ENCODE peak calls at places on chromosomes 3 and 15, in seven cellular contexts. One of them, this sample, is unnamed.
A peak's percentile ranks its signal among the peaks of the same experiment; 100 is the strongest.

GRCh38 chr3:68088216-68088615 is 433.8 kb upstream of the SUCLG2 start:
- DNase-seq in cardiac fibroblast: no peak
- DNase-seq in brain microvascular endothelial cell: no peak
- DNase-seq in epithelial cell of esophagus: no peak
- DNase-seq in AG04450: no peak
- DNase-seq in heart right ventricle: no peak
- DNase-seq in choroid plexus epithelial cell: no peak
- DNase-seq in this sample: no peak

GRCh38 chr3:67048067-67048715 is 50.1 kb downstream of the KBTBD8 start:
- DNase-seq in cardiac fibroblast: no peak
- DNase-seq in brain microvascular endothelial cell: no peak
- DNase-seq in epithelial cell of esophagus: no peak
- DNase-seq in AG04450: no peak
- DNase-seq in heart right ventricle: no peak
- DNase-seq in choroid plexus epithelial cell: no peak
- DNase-seq in this sample: no peak

GRCh38 chr3:78878011-78878410 is 889.8 kb downstream of the ROBO1 start:
- DNase-seq in cardiac fibroblast: no peak
- DNase-seq in brain microvascular endothelial cell: no peak
- DNase-seq in epithelial cell of esophagus: no peak
- DNase-seq in AG04450: peak; percentile 41
- DNase-seq in heart right ventricle: no peak
- DNase-seq in choroid plexus epithelial cell: peak; percentile 68
- DNase-seq in this sample: no peak

GRCh38 chr3:38165722-38166387 is 518 bp downstream of the OXSR1 start:
- DNase-seq in cardiac fibroblast: no peak
- DNase-seq in brain microvascular endothelial cell: peak; percentile 43
- DNase-seq in epithelial cell of esophagus: peak; percentile 57
- DNase-seq in AG04450: no peak
- DNase-seq in heart right ventricle: peak; percentile 65
- DNase-seq in choroid plexus epithelial cell: peak; percentile 56
- DNase-seq in this sample: no peak

GRCh38 chr15:28903555-28903954 is 17.8 kb downstream of the APBA2 start:
- DNase-seq in cardiac fibroblast: no peak
- DNase-seq in brain microvascular endothelial cell: no peak
- DNase-seq in epithelial cell of esophagus: no peak
- DNase-seq in AG04450: no peak
- DNase-seq in heart right ventricle: no peak
- DNase-seq in choroid plexus epithelial cell: no peak
- DNase-seq in this sample: no peak

GRCh38 chr15:38873151-38873550 is 308.5 kb upstream of the RASGRP1 start:
- DNase-seq in cardiac fibroblast: peak; percentile 48
- DNase-seq in brain microvascular endothelial cell: no peak
- DNase-seq in epithelial cell of esophagus: peak; percentile 39
- DNase-seq in AG04450: no peak
- DNase-seq in heart right ventricle: no peak
- DNase-seq in choroid plexus epithelial cell: no peak
- DNase-seq in this sample: no peak

GRCh38 chr3:195897853-195898415 is 10.4 kb downstream of the TNK2 start:
- DNase-seq in cardiac fibroblast: no peak
- DNase-seq in brain microvascular endothelial cell: no peak
- DNase-seq in epithelial cell of esophagus: peak; percentile 55
- DNase-seq in AG04450: no peak
- DNase-seq in heart right ventricle: no peak
- DNase-seq in choroid plexus epithelial cell: no peak
- DNase-seq in this sample: no peak

GRCh38 chr15:41465822-41466421 is 27.8 kb upstream of the ITPKA start:
- DNase-seq in cardiac fibroblast: peak; percentile 79
- DNase-seq in brain microvascular endothelial cell: peak; percentile 36
- DNase-seq in epithelial cell of esophagus: peak; percentile 63
- DNase-seq in AG04450: peak; percentile 34
- DNase-seq in heart right ventricle: no peak
- DNase-seq in choroid plexus epithelial cell: peak; percentile 84
- DNase-seq in this sample: peak; percentile 13

GRCh38 chr3:111676177-111677021 is 81.3 kb upstream of the ZBED2 start:
- DNase-seq in cardiac fibroblast: peak; percentile 29
- DNase-seq in brain microvascular endothelial cell: peak; percentile 51
- DNase-seq in epithelial cell of esophagus: peak; percentile 99
- DNase-seq in AG04450: no peak
- DNase-seq in heart right ventricle: no peak
- DNase-seq in choroid plexus epithelial cell: no peak
- DNase-seq in this sample: no peak

GRCh38 chr3:105430460-105430859 is 63.8 kb downstream of the ALCAM start:
- DNase-seq in cardiac fibroblast: no peak
- DNase-seq in brain microvascular endothelial cell: no peak
- DNase-seq in epithelial cell of esophagus: no peak
- DNase-seq in AG04450: no peak
- DNase-seq in heart right ventricle: no peak
- DNase-seq in choroid plexus epithelial cell: no peak
- DNase-seq in this sample: no peak

GRCh38 chr15:79943820-79944219 is 27.2 kb downstream of the BCL2A1 start:
- DNase-seq in cardiac fibroblast: peak; percentile 16
- DNase-seq in brain microvascular endothelial cell: no peak
- DNase-seq in epithelial cell of esophagus: peak; percentile 57
- DNase-seq in AG04450: peak; percentile 76
- DNase-seq in heart right ventricle: no peak
- DNase-seq in choroid plexus epithelial cell: peak; percentile 68
- DNase-seq in this sample: no peak

GRCh38 chr3:111592143-111592542 is 3.0 kb downstream of the ZBED2 start:
- DNase-seq in cardiac fibroblast: no peak
- DNase-seq in brain microvascular endothelial cell: no peak
- DNase-seq in epithelial cell of esophagus: no peak
- DNase-seq in AG04450: no peak
- DNase-seq in heart right ventricle: no peak
- DNase-seq in choroid plexus epithelial cell: no peak
- DNase-seq in this sample: no peak

GRCh38 chr3:45026038-45026437 is at the start of gene CLEC3B:
- DNase-seq in cardiac fibroblast: peak; percentile 85
- DNase-seq in brain microvascular endothelial cell: peak; percentile 47
- DNase-seq in epithelial cell of esophagus: no peak
- DNase-seq in AG04450: no peak
- DNase-seq in heart right ventricle: peak; percentile 91
- DNase-seq in choroid plexus epithelial cell: peak; percentile 59
- DNase-seq in this sample: no peak

GRCh38 chr15:81492303-81492702 is 118.3 kb upstream of the TMC3 start:
- DNase-seq in cardiac fibroblast: peak; percentile 81
- DNase-seq in brain microvascular endothelial cell: no peak
- DNase-seq in epithelial cell of esophagus: peak; percentile 33
- DNase-seq in AG04450: no peak
- DNase-seq in heart right ventricle: peak; percentile 16
- DNase-seq in choroid plexus epithelial cell: no peak
- DNase-seq in this sample: no peak

GRCh38 chr15:99101501-99101900 is 3.4 kb upstream of the SYNM start:
- DNase-seq in cardiac fibroblast: no peak
- DNase-seq in brain microvascular endothelial cell: no peak
- DNase-seq in epithelial cell of esophagus: no peak
- DNase-seq in AG04450: no peak
- DNase-seq in heart right ventricle: no peak
- DNase-seq in choroid plexus epithelial cell: no peak
- DNase-seq in this sample: no peak

GRCh38 chr3:58683001-58683845 is 16.6 kb upstream of the FAM3D start:
- DNase-seq in cardiac fibroblast: no peak
- DNase-seq in brain microvascular endothelial cell: peak; percentile 73
- DNase-seq in epithelial cell of esophagus: peak; percentile 5
- DNase-seq in AG04450: no peak
- DNase-seq in heart right ventricle: no peak
- DNase-seq in choroid plexus epithelial cell: peak; percentile 38
- DNase-seq in this sample: no peak

GRCh38 chr15:71752604-71753289 is 57.6 kb upstream of the NR2E3 start:
- DNase-seq in cardiac fibroblast: peak; percentile 92
- DNase-seq in brain microvascular endothelial cell: peak; percentile 98
- DNase-seq in epithelial cell of esophagus: peak; percentile 76
- DNase-seq in AG04450: peak; percentile 46
- DNase-seq in heart right ventricle: no peak
- DNase-seq in choroid plexus epithelial cell: peak; percentile 98
- DNase-seq in this sample: peak; percentile 96

GRCh38 chr3:46239301-46239938 is 2.8 kb upstream of the CCR3 start:
- DNase-seq in cardiac fibroblast: no peak
- DNase-seq in brain microvascular endothelial cell: no peak
- DNase-seq in epithelial cell of esophagus: peak; percentile 80
- DNase-seq in AG04450: no peak
- DNase-seq in heart right ventricle: no peak
- DNase-seq in choroid plexus epithelial cell: no peak
- DNase-seq in this sample: no peak

GRCh38 chr15:48674876-48675275 is 29.4 kb upstream of the FBN1 start:
- DNase-seq in cardiac fibroblast: peak; percentile 55
- DNase-seq in brain microvascular endothelial cell: peak; percentile 90
- DNase-seq in epithelial cell of esophagus: no peak
- DNase-seq in AG04450: no peak
- DNase-seq in heart right ventricle: no peak
- DNase-seq in choroid plexus epithelial cell: peak; percentile 47
- DNase-seq in this sample: peak; percentile 52

GRCh38 chr3:30750967-30751366 is 143.5 kb downstream of the GADL1 start:
- DNase-seq in cardiac fibroblast: no peak
- DNase-seq in brain microvascular endothelial cell: no peak
- DNase-seq in epithelial cell of esophagus: peak; percentile 6
- DNase-seq in AG04450: no peak
- DNase-seq in heart right ventricle: no peak
- DNase-seq in choroid plexus epithelial cell: no peak
- DNase-seq in this sample: no peak

GRCh38 chr3:79236488-79236887 is 531.3 kb downstream of the ROBO1 start:
- DNase-seq in cardiac fibroblast: no peak
- DNase-seq in brain microvascular endothelial cell: no peak
- DNase-seq in epithelial cell of esophagus: no peak
- DNase-seq in AG04450: no peak
- DNase-seq in heart right ventricle: no peak
- DNase-seq in choroid plexus epithelial cell: peak; percentile 55
- DNase-seq in this sample: no peak

GRCh38 chr15:57485869-57486268 is 105.8 kb upstream of the MYZAP start:
- DNase-seq in cardiac fibroblast: peak; percentile 67
- DNase-seq in brain microvascular endothelial cell: peak; percentile 78
- DNase-seq in epithelial cell of esophagus: peak; percentile 96
- DNase-seq in AG04450: peak; percentile 47
- DNase-seq in heart right ventricle: no peak
- DNase-seq in choroid plexus epithelial cell: peak; percentile 59
- DNase-seq in this sample: no peak

GRCh38 chr3:134331811-134332199 is 42.4 kb downstream of the AMOTL2 start:
- DNase-seq in cardiac fibroblast: no peak
- DNase-seq in brain microvascular endothelial cell: no peak
- DNase-seq in epithelial cell of esophagus: no peak
- DNase-seq in AG04450: no peak
- DNase-seq in heart right ventricle: no peak
- DNase-seq in choroid plexus epithelial cell: peak; percentile 25
- DNase-seq in this sample: no peak

GRCh38 chr3:149442845-149443544 is 31.5 kb upstream of the TM4SF4 start:
- DNase-seq in cardiac fibroblast: peak; percentile 55
- DNase-seq in brain microvascular endothelial cell: peak; percentile 85
- DNase-seq in epithelial cell of esophagus: peak; percentile 79
- DNase-seq in AG04450: no peak
- DNase-seq in heart right ventricle: no peak
- DNase-seq in choroid plexus epithelial cell: peak; percentile 65
- DNase-seq in this sample: peak; percentile 59

GRCh38 chr15:99486371-99487336 is 79.1 kb upstream of the MEF2A start:
- DNase-seq in cardiac fibroblast: peak; percentile 90
- DNase-seq in brain microvascular endothelial cell: no peak
- DNase-seq in epithelial cell of esophagus: peak; percentile 37
- DNase-seq in AG04450: no peak
- DNase-seq in heart right ventricle: peak; percentile 86
- DNase-seq in choroid plexus epithelial cell: no peak
- DNase-seq in this sample: peak; percentile 85

DNA sequence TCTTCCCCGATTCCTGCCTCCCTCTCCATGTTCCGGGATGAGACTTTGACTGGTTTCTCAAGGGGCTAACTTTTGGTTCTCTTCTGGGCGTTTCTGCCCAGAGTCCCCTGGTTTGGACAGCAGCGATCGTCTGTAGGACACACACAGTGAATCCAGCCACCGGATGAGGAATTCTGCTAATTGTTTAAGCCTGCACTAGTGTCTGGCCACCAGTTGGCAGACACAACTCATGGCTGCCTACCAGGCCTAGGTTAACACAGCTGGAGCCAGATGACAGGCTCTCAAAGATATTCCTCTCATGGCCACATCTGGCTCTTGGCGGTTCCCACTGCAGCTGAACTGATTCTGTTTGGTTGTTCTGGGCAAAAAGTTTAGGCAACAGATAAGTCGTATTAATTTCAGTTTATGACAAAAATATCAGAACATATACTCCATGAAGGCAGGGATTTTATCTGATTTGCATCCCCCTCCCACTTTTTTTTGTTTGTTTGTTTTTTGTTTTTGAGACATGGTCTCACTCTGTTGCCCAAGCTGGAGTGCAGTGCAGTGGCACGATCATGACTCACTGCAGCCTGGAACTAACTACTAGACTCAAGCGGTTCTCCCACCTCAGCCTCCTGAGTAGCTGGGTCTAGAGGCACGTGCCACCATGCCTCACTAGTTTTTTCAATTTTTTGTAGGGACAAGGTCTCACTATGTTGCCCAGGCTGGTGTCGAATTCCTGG is 272.8 kb downstream of the FOXP1 start:
- DNase-seq in cardiac fibroblast: peak; percentile 55
- DNase-seq in brain microvascular endothelial cell: peak; percentile 40
- DNase-seq in epithelial cell of esophagus: peak; percentile 16
- DNase-seq in AG04450: no peak
- DNase-seq in heart right ventricle: peak; percentile 46
- DNase-seq in choroid plexus epithelial cell: peak; percentile 66
- DNase-seq in this sample: peak; percentile 44
- TF ChIP-seq CTCF in cardiac fibroblast: peak; percentile 24
- TF ChIP-seq CTCF in brain microvascular endothelial cell: peak; percentile 40
- TF ChIP-seq CTCF in epithelial cell of esophagus: no peak
- TF ChIP-seq CTCF in AG04450: peak; percentile 40
- TF ChIP-seq CTCF in heart right ventricle: peak; percentile 26
- TF ChIP-seq CTCF in choroid plexus epithelial cell: peak; percentile 44
- TF ChIP-seq CTCF in this sample: peak; percentile 30

GRCh38 chr3:5250467-5251195 is 63.1 kb downstream of the EDEM1 start:
- DNase-seq in cardiac fibroblast: peak; percentile 28
- DNase-seq in brain microvascular endothelial cell: no peak
- DNase-seq in epithelial cell of esophagus: peak; percentile 35
- DNase-seq in AG04450: no peak
- DNase-seq in heart right ventricle: no peak
- DNase-seq in choroid plexus epithelial cell: no peak
- DNase-seq in this sample: no peak
- H3K4me3 ChIP-seq in cardiac fibroblast: peak overlapping the region; percentile 41
- H3K4me3 ChIP-seq in brain microvascular endothelial cell: no peak overlapping the region
- H3K4me3 ChIP-seq in epithelial cell of esophagus: peak overlapping the region; percentile 35
- H3K4me3 ChIP-seq in AG04450: peak overlapping the region; percentile 40
- H3K4me3 ChIP-seq in heart right ventricle: no peak overlapping the region
- H3K4me3 ChIP-seq in choroid plexus epithelial cell: no peak overlapping the region
- H3K4me3 ChIP-seq in this sample: peak overlapping the region; percentile 8

GRCh38 chr3:108493862-108494261 is 16.5 kb downstream of the MYH15 start:
- DNase-seq in cardiac fibroblast: peak; percentile 8
- DNase-seq in brain microvascular endothelial cell: no peak
- DNase-seq in epithelial cell of esophagus: peak; percentile 33
- DNase-seq in AG04450: no peak
- DNase-seq in heart right ventricle: no peak
- DNase-seq in choroid plexus epithelial cell: no peak
- DNase-seq in this sample: no peak
- TF ChIP-seq CTCF in cardiac fibroblast: peak; percentile 17
- TF ChIP-seq CTCF in brain microvascular endothelial cell: peak; percentile 53
- TF ChIP-seq CTCF in epithelial cell of esophagus: peak; percentile 57
- TF ChIP-seq CTCF in AG04450: peak; percentile 18
- TF ChIP-seq CTCF in heart right ventricle: peak; percentile 27
- TF ChIP-seq CTCF in choroid plexus epithelial cell: peak; percentile 27
- TF ChIP-seq CTCF in this sample: peak; percentile 54

DNA sequence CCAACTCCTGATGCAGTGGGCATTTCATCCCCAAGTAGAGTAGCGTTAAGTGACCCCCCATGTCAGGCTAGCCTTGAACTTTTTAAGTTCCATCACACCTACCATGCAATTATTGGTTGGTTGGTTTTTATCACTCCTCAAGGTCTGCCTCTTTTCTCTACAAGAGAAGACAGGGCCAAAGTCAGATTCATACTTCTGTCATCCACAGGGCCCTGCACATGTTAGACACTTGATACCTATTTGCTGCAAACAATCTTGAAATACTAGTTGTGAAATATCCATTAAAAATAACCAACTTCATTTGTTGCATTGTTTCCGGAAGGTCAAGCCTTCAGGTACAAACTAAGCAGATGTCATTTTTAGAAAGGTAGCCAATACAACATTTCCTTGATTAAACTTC is 1.2 kb downstream of the CMSS1 start:
- DNase-seq in cardiac fibroblast: no peak
- DNase-seq in brain microvascular endothelial cell: no peak
- DNase-seq in epithelial cell of esophagus: peak; percentile 12
- DNase-seq in AG04450: no peak
- DNase-seq in heart right ventricle: no peak
- DNase-seq in choroid plexus epithelial cell: no peak
- DNase-seq in this sample: no peak
- H3K4me3 ChIP-seq in cardiac fibroblast: peak overlapping the region; percentile 84
- H3K4me3 ChIP-seq in brain microvascular endothelial cell: no peak overlapping the region
- H3K4me3 ChIP-seq in epithelial cell of esophagus: peak overlapping the region; percentile 83
- H3K4me3 ChIP-seq in AG04450: peak overlapping the region; percentile 85
- H3K4me3 ChIP-seq in heart right ventricle: no peak overlapping the region
- H3K4me3 ChIP-seq in choroid plexus epithelial cell: no peak overlapping the region
- H3K4me3 ChIP-seq in this sample: no peak overlapping the region